ENCODE peak calls at places on chromosomes 12 and 14, in five cellular contexts. One of them, this sample, is unnamed.

GRCh38 chr14:62015945-62016344 is 253.7 kb downstream of the SNAPC1 start:
- DNase-seq in vagina: no peak
- DNase-seq in kidney: no peak
- DNase-seq in cardiac muscle cell: no peak
- DNase-seq in endothelial cell: no peak
- DNase-seq in this sample: no peak

GRCh38 chr12:110564471-110564991 is 18.6 kb downstream of the PPTC7 start:
- DNase-seq in vagina: no peak
- DNase-seq in kidney: no peak
- DNase-seq in cardiac muscle cell: no peak
- DNase-seq in endothelial cell: no peak
- DNase-seq in this sample: no peak

GRCh38 chr14:23321572-23322547 is 603 bp downstream of the PABPN1 start:
- DNase-seq in vagina: no peak
- DNase-seq in kidney: peak; percentile 89
- DNase-seq in cardiac muscle cell: peak; percentile 67
- DNase-seq in endothelial cell: peak; percentile 48
- DNase-seq in this sample: no peak

GRCh38 chr12:109760031-109760929 is 46.7 kb downstream of the FAM222A start:
- DNase-seq in vagina: no peak
- DNase-seq in kidney: peak; percentile 75
- DNase-seq in cardiac muscle cell: no peak
- DNase-seq in endothelial cell: no peak
- DNase-seq in this sample: no peak

GRCh38 chr14:35254736-35255135 is 37.4 kb upstream of the PSMA6 start:
- DNase-seq in vagina: no peak
- DNase-seq in kidney: no peak
- DNase-seq in cardiac muscle cell: no peak
- DNase-seq in endothelial cell: no peak
- DNase-seq in this sample: no peak

GRCh38 chr12:121804417-121805111 is 755 bp downstream of the SETD1B start:
- DNase-seq in vagina: no peak
- DNase-seq in kidney: peak; percentile 86
- DNase-seq in cardiac muscle cell: peak; percentile 45
- DNase-seq in endothelial cell: no peak
- DNase-seq in this sample: no peak

GRCh38 chr12:96034631-96035282 is 630 bp downstream of the LTA4H start:
- DNase-seq in vagina: peak; percentile 91
- DNase-seq in kidney: no peak
- DNase-seq in cardiac muscle cell: peak; percentile 64
- DNase-seq in endothelial cell: peak; percentile 46
- DNase-seq in this sample: no peak

GRCh38 chr14:65336191-65336591 is 76.3 kb upstream of the FUT8 start:
- DNase-seq in vagina: no peak
- DNase-seq in kidney: no peak
- DNase-seq in cardiac muscle cell: no peak
- DNase-seq in endothelial cell: no peak
- DNase-seq in this sample: no peak

GRCh38 chr14:50947446-50947845 is 3.2 kb upstream of the PYGL start:
- DNase-seq in vagina: no peak
- DNase-seq in kidney: no peak
- DNase-seq in cardiac muscle cell: no peak
- DNase-seq in endothelial cell: no peak
- DNase-seq in this sample: no peak

GRCh38 chr14:77498120-77498979 is at the start of gene ISM2:
- DNase-seq in vagina: no peak
- DNase-seq in kidney: peak; percentile 79
- DNase-seq in cardiac muscle cell: peak; percentile 72
- DNase-seq in endothelial cell: peak; percentile 48
- DNase-seq in this sample: no peak

GRCh38 chr12:25438638-25439037 is 114.4 kb downstream of the LMNTD1 start:
- DNase-seq in vagina: no peak
- DNase-seq in kidney: no peak
- DNase-seq in cardiac muscle cell: no peak
- DNase-seq in endothelial cell: no peak
- DNase-seq in this sample: peak; percentile 40

GRCh38 chr12:50380761-50381325 is 15.6 kb downstream of the FAM186A start:
- DNase-seq in vagina: no peak
- DNase-seq in kidney: no peak
- DNase-seq in cardiac muscle cell: no peak
- DNase-seq in endothelial cell: no peak
- DNase-seq in this sample: no peak

GRCh38 chr14:52338282-52338681 is 24.2 kb downstream of the PTGER2 start:
- DNase-seq in vagina: no peak
- DNase-seq in kidney: no peak
- DNase-seq in cardiac muscle cell: no peak
- DNase-seq in endothelial cell: no peak
- DNase-seq in this sample: peak; percentile 85

GRCh38 chr12:8077207-8077606 is 4.9 kb upstream of the NECAP1 start:
- DNase-seq in vagina: no peak
- DNase-seq in kidney: no peak
- DNase-seq in cardiac muscle cell: no peak
- DNase-seq in endothelial cell: no peak
- DNase-seq in this sample: no peak

GRCh38 chr12:79935624-79936040 is 735 bp upstream of the PPP1R12A start:
- DNase-seq in vagina: no peak
- DNase-seq in kidney: no peak
- DNase-seq in cardiac muscle cell: peak; percentile 44
- DNase-seq in endothelial cell: no peak
- DNase-seq in this sample: peak; percentile 26

GRCh38 chr12:113835433-113835832 is 130.7 kb downstream of the RBM19 start:
- DNase-seq in vagina: no peak
- DNase-seq in kidney: no peak
- DNase-seq in cardiac muscle cell: no peak
- DNase-seq in endothelial cell: no peak
- DNase-seq in this sample: no peak

GRCh38 chr14:44897844-44898151 is 63.9 kb downstream of the KLHL28 start:
- DNase-seq in vagina: no peak
- DNase-seq in kidney: no peak
- DNase-seq in cardiac muscle cell: no peak
- DNase-seq in endothelial cell: no peak
- DNase-seq in this sample: no peak

GRCh38 chr14:44896275-44897040 is 65.3 kb downstream of the KLHL28 start:
- DNase-seq in vagina: no peak
- DNase-seq in kidney: no peak
- DNase-seq in cardiac muscle cell: no peak
- DNase-seq in endothelial cell: no peak
- DNase-seq in this sample: no peak

GRCh38 chr14:44895716-44896115 is 66.0 kb downstream of the KLHL28 start:
- DNase-seq in vagina: no peak
- DNase-seq in kidney: no peak
- DNase-seq in cardiac muscle cell: no peak
- DNase-seq in endothelial cell: no peak
- DNase-seq in this sample: peak; percentile 74

GRCh38 chr14:44898547-44898946 is 63.2 kb downstream of the KLHL28 start:
- DNase-seq in vagina: no peak
- DNase-seq in kidney: no peak
- DNase-seq in cardiac muscle cell: no peak
- DNase-seq in endothelial cell: no peak
- DNase-seq in this sample: no peak

GRCh38 chr14:44897041-44897843 is 64.5 kb downstream of the KLHL28 start:
- DNase-seq in vagina: peak; percentile 98
- DNase-seq in kidney: peak; percentile 99
- DNase-seq in cardiac muscle cell: peak; percentile 96
- DNase-seq in endothelial cell: peak; percentile 90
- DNase-seq in this sample: peak; percentile 75
- TF ChIP-seq CTCF in vagina: no peak
- TF ChIP-seq CTCF in kidney: no peak
- TF ChIP-seq CTCF in cardiac muscle cell: no peak
- TF ChIP-seq CTCF in endothelial cell: no peak
- TF ChIP-seq CTCF in this sample: no peak

GRCh38 chr12:54134850-54135249 is 53.9 kb downstream of the SMUG1 start:
- DNase-seq in vagina: no peak
- DNase-seq in kidney: peak; percentile 67
- DNase-seq in cardiac muscle cell: no peak
- DNase-seq in endothelial cell: no peak
- DNase-seq in this sample: no peak
- TF ChIP-seq CTCF in vagina: no peak
- TF ChIP-seq CTCF in kidney: peak; percentile 19
- TF ChIP-seq CTCF in cardiac muscle cell: no peak
- TF ChIP-seq CTCF in endothelial cell: no peak
- TF ChIP-seq CTCF in this sample: peak; percentile 41

GRCh38 chr12:47819902-47820630 is at the start of gene HDAC7:
- DNase-seq in vagina: no peak
- DNase-seq in kidney: peak; percentile 96
- DNase-seq in cardiac muscle cell: peak; percentile 83
- DNase-seq in endothelial cell: peak; percentile 90
- DNase-seq in this sample: no peak
- TF ChIP-seq CTCF in vagina: no peak
- TF ChIP-seq CTCF in kidney: no peak
- TF ChIP-seq CTCF in cardiac muscle cell: no peak
- TF ChIP-seq CTCF in endothelial cell: no peak
- TF ChIP-seq CTCF in this sample: no peak

DNA sequence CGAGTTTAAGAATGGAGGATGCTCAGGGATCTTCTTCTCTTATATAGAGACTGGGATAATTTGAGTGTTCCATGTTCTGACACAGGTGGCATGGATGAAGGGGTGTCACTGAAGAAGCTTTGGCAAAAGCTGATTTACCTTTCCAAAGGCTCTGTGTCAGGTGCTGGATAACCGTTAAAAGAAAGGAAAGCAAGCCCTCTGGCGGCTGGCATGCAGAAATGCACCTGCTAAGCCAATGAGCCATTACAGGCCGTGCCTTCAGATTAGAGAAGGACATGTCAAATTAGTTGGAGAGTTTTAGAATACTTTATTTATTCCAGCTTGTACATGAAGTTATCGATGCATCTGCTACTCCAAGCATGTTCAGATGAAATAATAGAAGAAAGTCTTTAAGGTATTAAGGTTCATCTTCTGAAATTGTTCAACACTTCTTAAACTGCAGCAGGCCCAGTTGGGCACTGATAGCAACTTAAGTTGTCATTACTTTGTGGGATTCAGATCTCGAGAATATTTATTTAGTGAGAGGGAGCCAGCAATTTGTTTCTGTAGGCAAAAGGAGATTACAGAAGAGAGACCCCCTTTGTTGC is 678.2 kb downstream of the NRXN3 start:
- DNase-seq in vagina: no peak
- DNase-seq in kidney: no peak
- DNase-seq in cardiac muscle cell: peak; percentile 79
- DNase-seq in endothelial cell: peak; percentile 65
- DNase-seq in this sample: no peak
- TF ChIP-seq CTCF in vagina: peak; percentile 18
- TF ChIP-seq CTCF in kidney: peak; percentile 84
- TF ChIP-seq CTCF in cardiac muscle cell: peak; percentile 77
- TF ChIP-seq CTCF in endothelial cell: peak; percentile 90
- TF ChIP-seq CTCF in this sample: peak; percentile 94

GRCh38 chr14:21846227-21846885 is 172.7 kb upstream of the OR4E1 start:
- DNase-seq in vagina: no peak
- DNase-seq in kidney: no peak
- DNase-seq in cardiac muscle cell: peak; percentile 50
- DNase-seq in endothelial cell: peak; percentile 66
- DNase-seq in this sample: no peak

GRCh38 chr14:21852775-21853174 is 179.2 kb upstream of the OR4E1 start:
- DNase-seq in vagina: no peak
- DNase-seq in kidney: no peak
- DNase-seq in cardiac muscle cell: no peak
- DNase-seq in endothelial cell: no peak
- DNase-seq in this sample: no peak

DNA sequence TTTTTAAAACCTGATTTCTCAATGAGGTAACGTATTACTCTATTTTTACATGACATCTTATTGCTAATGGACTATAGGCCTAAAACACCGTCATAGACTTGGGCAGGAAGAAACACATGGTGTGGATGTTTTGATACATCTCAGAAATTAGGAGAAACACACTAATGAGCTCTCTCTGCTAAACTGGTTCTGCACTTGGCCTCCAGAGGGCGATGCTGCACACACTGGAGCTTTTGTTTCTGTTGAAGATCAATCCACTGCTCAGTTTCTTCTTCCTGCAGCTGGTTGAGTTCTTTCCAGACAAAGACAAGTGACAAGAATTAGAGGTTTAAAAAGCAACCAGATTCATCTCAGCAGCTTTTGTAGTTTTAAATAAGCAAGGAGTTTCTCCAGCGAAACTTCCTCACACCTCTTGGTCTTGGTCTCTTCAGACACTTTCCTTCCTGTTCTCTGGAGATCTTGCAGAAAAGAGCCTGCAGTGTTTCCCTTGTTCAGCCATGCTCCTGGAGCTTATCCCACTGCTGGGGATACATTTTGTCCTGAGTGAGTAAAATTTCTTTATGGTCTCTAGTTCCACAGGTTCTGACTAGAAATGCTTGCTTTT is 178.5 kb upstream of the OR4E1 start:
- DNase-seq in vagina: no peak
- DNase-seq in kidney: no peak
- DNase-seq in cardiac muscle cell: peak; percentile 71
- DNase-seq in endothelial cell: peak; percentile 70
- DNase-seq in this sample: no peak
- TF ChIP-seq CTCF in vagina: no peak
- TF ChIP-seq CTCF in kidney: peak; percentile 29
- TF ChIP-seq CTCF in cardiac muscle cell: peak; percentile 89
- TF ChIP-seq CTCF in endothelial cell: peak; percentile 78
- TF ChIP-seq CTCF in this sample: peak; percentile 89

DNA sequence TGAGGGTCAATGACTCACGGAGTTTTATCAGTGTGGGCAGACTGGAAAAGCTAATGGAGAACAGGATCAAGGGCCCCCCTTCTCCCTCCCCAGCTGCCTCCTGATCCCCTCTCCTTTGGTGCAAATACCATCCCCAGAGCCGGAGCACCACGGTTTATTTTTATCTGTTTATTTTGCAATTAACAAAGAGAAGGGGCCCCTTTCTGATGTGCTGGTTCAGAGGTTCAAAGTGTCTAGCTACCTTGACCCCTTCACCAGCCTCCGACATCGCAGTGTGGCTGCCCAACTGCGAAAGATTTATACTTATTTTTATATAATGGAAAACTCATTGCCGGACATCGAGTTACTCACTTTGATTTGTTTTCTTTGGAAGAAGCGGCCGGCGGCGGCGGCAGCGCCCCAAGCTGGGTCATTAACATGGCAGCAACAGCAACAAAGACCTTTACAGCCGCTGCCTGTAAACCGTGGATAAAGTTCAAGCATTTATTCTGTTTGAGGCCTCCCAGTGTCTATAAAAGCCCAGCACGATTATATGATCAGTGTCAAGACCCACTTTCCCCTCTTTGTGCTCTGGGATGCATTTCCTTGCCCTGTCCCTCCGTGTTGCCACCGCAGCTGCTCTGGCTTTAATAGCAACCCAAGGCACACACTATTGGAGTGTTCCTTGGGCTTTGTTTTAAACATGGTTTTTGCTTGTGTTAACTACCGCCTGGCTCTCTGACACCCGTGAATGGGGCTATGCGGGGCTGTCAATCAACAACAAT is 47.4 kb upstream of the PARP11 start:
- DNase-seq in vagina: no peak
- DNase-seq in kidney: no peak
- DNase-seq in cardiac muscle cell: no peak
- DNase-seq in endothelial cell: no peak
- DNase-seq in this sample: no peak
- TF ChIP-seq CTCF in vagina: no peak
- TF ChIP-seq CTCF in kidney: no peak
- TF ChIP-seq CTCF in cardiac muscle cell: no peak
- TF ChIP-seq CTCF in endothelial cell: no peak
- TF ChIP-seq CTCF in this sample: no peak

GRCh38 chr12:41795066-41795465 is 349.6 kb downstream of the GXYLT1 start:
- DNase-seq in vagina: no peak
- DNase-seq in kidney: no peak
- DNase-seq in cardiac muscle cell: no peak
- DNase-seq in endothelial cell: no peak
- DNase-seq in this sample: no peak

GRCh38 chr12:41794341-41794740 is 350.3 kb downstream of the GXYLT1 start:
- DNase-seq in vagina: no peak
- DNase-seq in kidney: no peak
- DNase-seq in cardiac muscle cell: no peak
- DNase-seq in endothelial cell: no peak
- DNase-seq in this sample: no peak

GRCh38 chr12:41801261-41801660 is 343.4 kb downstream of the GXYLT1 start:
- DNase-seq in vagina: no peak
- DNase-seq in kidney: no peak
- DNase-seq in cardiac muscle cell: no peak
- DNase-seq in endothelial cell: no peak
- DNase-seq in this sample: no peak

GRCh38 chr12:41795910-41796309 is 348.8 kb downstream of the GXYLT1 start:
- DNase-seq in vagina: no peak
- DNase-seq in kidney: no peak
- DNase-seq in cardiac muscle cell: peak; percentile 48
- DNase-seq in endothelial cell: peak; percentile 17
- DNase-seq in this sample: no peak
- TF ChIP-seq CTCF in vagina: no peak
- TF ChIP-seq CTCF in kidney: no peak
- TF ChIP-seq CTCF in cardiac muscle cell: no peak
- TF ChIP-seq CTCF in endothelial cell: no peak
- TF ChIP-seq CTCF in this sample: peak; percentile 28

This sample was measured in epithelial cell of proximal tubule.